ENCODE peak calls at places on chromosomes 11 and 22, in six cellular contexts. O, U, D, J, A and V are unnamed samples. For H3K9me3 and H3K4me1, the result is how much of the 10 kb centered on the place peaks cover.

GRCh38 chr22:23204541-23205157 is 24.3 kb downstream of the BCR start:
- DNase-seq in D (peak), J (no peak), O (no peak), A (peak), U (peak), V (no peak)

GRCh38 chr22:23163665-23164064 is 16.6 kb upstream of the BCR start:
- DNase-seq in U (no peak), D (no peak), O (no peak), A (no peak), J (no peak), V (no peak)

GRCh38 chr11:6397636-6398035 is 7.4 kb downstream of the SMPD1 start:
- DNase-seq in U (no peak), O (no peak), J (no peak), A (no peak), D (no peak), V (no peak)

GRCh38 chr22:21816787-21817496 is 50.5 kb downstream of the MAPK1 start:
- DNase-seq in J (no peak), A (no peak), O (peak), D (no peak), U (no peak), V (peak)

GRCh38 chr22:47175761-47176359 is 413.4 kb downstream of the TBC1D22A start:
- DNase-seq in J (no peak), D (peak), O (no peak), U (no peak), A (no peak), V (no peak)

GRCh38 chr11:122036022-122036421 is 80.0 kb downstream of the BLID start:
- DNase-seq in U (no peak), J (no peak), A (no peak), D (no peak), O (no peak), V (no peak)

GRCh38 chr11:119148855-119149370 is at the start of gene ABCG4:
- DNase-seq in A (no peak), U (peak), O (no peak), D (peak), J (no peak), V (no peak)

GRCh38 chr11:43837879-43838278 is 42.8 kb upstream of the ALKBH3 start:
- DNase-seq in J (no peak), D (no peak), O (no peak), U (no peak), A (no peak), V (no peak)

GRCh38 chr22:33653525-33654063 is 266.7 kb downstream of the LARGE1 start:
- DNase-seq in A (no peak), J (no peak), D (no peak), O (no peak), U (no peak), V (no peak)

GRCh38 chr11:100240051-100240450 is 447.0 kb upstream of the ARHGAP42 start:
- DNase-seq in A (no peak), J (no peak), U (no peak), O (no peak), D (no peak), V (no peak)

GRCh38 chr22:49354516-49355205 is 473.0 kb downstream of the BRD1 start:
- DNase-seq in J (no peak), D (peak), U (peak), O (no peak), A (no peak), V (no peak)

DNA sequence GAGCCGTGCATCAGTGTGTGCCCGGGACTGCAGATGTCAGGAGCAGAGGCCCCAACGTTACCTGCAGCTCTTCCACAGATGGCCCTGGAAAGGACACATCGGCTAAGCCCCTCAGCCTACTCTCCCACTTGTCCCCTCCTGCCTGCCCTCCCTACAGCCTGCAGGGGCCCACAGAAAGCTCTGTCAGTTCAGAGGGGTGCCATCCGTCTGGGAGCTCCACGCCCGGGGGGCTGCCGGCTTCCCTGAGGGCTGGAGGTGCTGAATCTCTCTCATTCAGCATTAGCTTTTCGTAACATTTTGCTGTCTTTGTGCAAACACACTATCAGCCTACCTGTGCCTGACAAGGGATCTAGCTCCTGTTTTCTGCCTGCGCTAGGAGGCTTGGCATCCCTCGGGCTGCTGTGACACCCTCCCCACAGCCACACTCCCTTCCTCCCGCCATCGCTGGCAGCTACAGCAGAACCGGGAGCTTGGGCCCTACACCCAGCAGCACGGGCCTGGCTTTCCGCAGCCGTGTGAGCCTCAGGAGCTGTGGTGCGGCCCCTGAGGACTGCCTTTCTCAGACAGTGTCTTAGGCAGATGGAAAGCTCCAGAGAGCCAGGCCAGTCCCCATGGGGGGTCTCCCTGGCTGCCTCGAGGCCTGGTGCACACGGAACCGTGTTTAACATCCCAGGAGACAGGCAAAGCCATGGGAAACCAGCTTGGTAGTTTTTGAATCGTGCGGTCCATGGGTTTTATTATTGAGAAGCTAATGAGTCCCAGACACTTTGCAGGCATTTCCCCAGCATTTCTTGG is 198.3 kb upstream of the B3GAT1 start:
- DNase-seq in O (no peak), J (no peak), A (no peak), D (no peak), U (no peak), V (no peak)
- H3K9me3 ChIP-seq in O (under half), J (under half), A (under half), D (under half), U (under half), V (under half)

GRCh38 chr11:8773916-8774537 is 91.4 kb downstream of the RPL27A start:
- DNase-seq in J (no peak), A (no peak), U (no peak), D (no peak), O (no peak), V (peak)
- H3K4me1 ChIP-seq in J (under half), A (half or more), U (half or more), D (under half), O (under half), V (under half)

GRCh38 chr11:2630679-2631078 is 69.1 kb downstream of the KCNQ1OT1 start:
- DNase-seq in J (no peak), A (no peak), U (no peak), O (no peak), D (no peak), V (no peak)

GRCh38 chr11:2625183-2625582 is 74.6 kb downstream of the KCNQ1OT1 start:
- DNase-seq in J (no peak), O (no peak), D (no peak), A (no peak), U (no peak), V (no peak)

DNA sequence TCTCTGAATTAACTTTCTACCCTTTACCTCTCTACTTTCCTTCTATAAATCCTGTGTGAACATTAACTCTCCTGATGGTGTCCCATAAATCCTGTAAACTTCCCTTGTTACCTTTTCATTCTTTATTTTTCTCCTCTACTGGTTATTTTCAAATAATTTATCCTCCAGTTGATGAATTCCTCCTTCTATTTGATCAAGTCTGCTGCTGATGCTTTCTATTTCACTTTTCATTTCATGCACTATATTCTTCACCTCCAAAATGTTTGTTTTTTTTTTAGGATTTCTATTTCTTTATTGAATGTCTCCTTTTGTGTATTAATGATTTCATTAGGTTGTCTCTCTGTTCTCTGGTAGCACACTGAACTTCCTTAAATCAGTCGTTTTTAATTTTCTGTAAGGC is 68.6 kb downstream of the KCNQ1OT1 start:
- DNase-seq in A (no peak), U (no peak), J (no peak), O (no peak), D (no peak), V (no peak)
- H3K9me3 ChIP-seq in A (under half), U (under half), J (under half), O (half or more), D (under half), V (under half)

GRCh38 chr11:66330931-66331330 is 5.3 kb downstream of the RIN1 start:
- DNase-seq in A (no peak), O (no peak), U (no peak), D (peak), J (no peak), V (no peak)

GRCh38 chr11:66327171-66328035 is 8.8 kb downstream of the RIN1 start:
- DNase-seq in A (no peak), U (no peak), D (no peak), O (no peak), J (no peak), V (no peak)

GRCh38 chr11:66328036-66328306 is 8.3 kb downstream of the RIN1 start:
- DNase-seq in O (no peak), U (no peak), D (no peak), J (no peak), A (no peak), V (no peak)

GRCh38 chr11:66328307-66329144 is 7.7 kb downstream of the RIN1 start:
- DNase-seq in O (peak), D (peak), J (no peak), U (peak), A (peak), V (peak)

DNA sequence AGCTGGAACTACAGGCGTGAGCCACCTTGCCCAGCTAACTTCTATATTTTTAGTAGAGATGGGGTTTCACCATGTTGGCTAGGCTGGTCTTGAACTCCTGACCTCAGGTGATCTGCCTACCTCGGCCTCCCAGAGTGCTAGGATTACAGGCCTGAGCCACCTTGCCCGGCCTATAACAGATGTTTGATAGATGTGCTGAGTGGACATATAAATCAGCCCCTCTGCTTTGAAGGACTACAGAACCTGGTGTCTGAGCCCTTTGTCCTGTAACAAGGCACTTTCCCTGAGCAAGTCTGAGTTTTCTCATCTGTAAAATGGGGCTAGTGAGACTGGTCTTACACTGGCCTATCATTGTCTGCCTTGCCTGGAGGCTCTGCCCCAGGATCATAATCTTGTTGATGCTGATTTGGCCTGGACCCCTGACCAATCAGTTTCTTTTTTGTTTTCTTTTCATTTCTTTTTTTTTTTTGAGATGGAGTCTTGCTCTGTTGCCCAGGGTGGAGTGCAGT is 7.0 kb downstream of the RIN1 start:
- DNase-seq in D (no peak), J (no peak), U (no peak), A (no peak), O (no peak), V (no peak)
- H3K4me1 ChIP-seq in D (under half), J (under half), U (under half), A (under half), O (under half), V (under half)

GRCh38 chr11:74871037-74871436 is 77.9 kb downstream of the XRRA1 start:
- DNase-seq in U (no peak), O (no peak), D (no peak), J (no peak), A (no peak), V (no peak)

GRCh38 chr11:74866557-74866956 is 82.3 kb downstream of the XRRA1 start:
- DNase-seq in U (no peak), O (no peak), D (no peak), A (no peak), J (no peak), V (no peak)

DNA sequence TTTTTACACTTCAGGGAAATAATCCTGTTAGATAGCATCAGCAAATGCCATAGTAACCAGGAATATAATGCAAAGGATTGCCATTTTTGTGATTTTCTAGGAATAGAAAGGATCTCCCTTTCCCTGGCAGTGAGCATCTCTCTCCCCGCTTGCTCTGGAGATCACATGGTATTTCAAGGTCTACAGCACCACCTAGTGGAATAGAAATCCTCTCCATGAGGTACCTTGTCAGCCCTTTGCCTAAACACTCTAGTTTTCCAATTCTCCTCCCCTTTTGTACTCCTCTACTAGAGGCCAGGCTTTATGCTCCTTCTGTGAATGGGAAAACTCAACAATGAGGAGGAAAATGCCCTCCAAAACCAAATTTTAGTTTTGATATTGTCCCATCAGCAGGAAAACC is 78.4 kb downstream of the XRRA1 start:
- DNase-seq in U (no peak), A (no peak), J (peak), D (no peak), O (peak), V (peak)
- H3K9me3 ChIP-seq in U (half or more), A (under half), J (half or more), D (half or more), O (under half), V (half or more)